ENCODE peak calls at places on chromosome 2, in four cellular contexts. T, M, I and X are unnamed samples.

GRCh38 chr2:241788572-241788971 is 11.9 kb downstream of the GAL3ST2 start:
- DNase-seq in T (no peak), M (peak; percentile 3), I (no peak), X (peak; percentile 34)

GRCh38 chr2:162174778-162175177 is 22.7 kb upstream of the GCG start:
- DNase-seq in T (no peak), M (no peak), I (no peak), X (no peak)

GRCh38 chr2:152466925-152467676 is 132.1 kb downstream of the FMNL2 start:
- DNase-seq in T (no peak), M (peak; percentile 39), I (no peak), X (peak; percentile 67)

GRCh38 chr2:231521443-231521842 is 8.8 kb downstream of the NMUR1 start:
- DNase-seq in T (no peak), M (no peak), I (no peak), X (no peak)

GRCh38 chr2:237222178-237222577 is 136.5 kb downstream of the COPS8 start:
- DNase-seq in T (no peak), M (no peak), I (no peak), X (no peak)

GRCh38 chr2:239814136-239814916 is 210.8 kb downstream of the NDUFA10 start:
- DNase-seq in T (no peak), M (no peak), I (no peak), X (no peak)

GRCh38 chr2:10580170-10580539 is 109.6 kb downstream of the NOL10 start:
- DNase-seq in T (no peak), M (no peak), I (no peak), X (no peak)

GRCh38 chr2:239728751-239729150 is 296.4 kb downstream of the NDUFA10 start:
- DNase-seq in T (no peak), M (no peak), I (no peak), X (no peak)

GRCh38 chr2:209566250-209566649 is 142.4 kb downstream of the MAP2 start:
- DNase-seq in T (peak; percentile 27), M (no peak), I (no peak), X (no peak)

GRCh38 chr2:151344906-151345305 is 12.5 kb upstream of the TNFAIP6 start:
- DNase-seq in T (no peak), M (no peak), I (no peak), X (no peak)

GRCh38 chr2:233414777-233415570 is 60.7 kb downstream of the DGKD start:
- DNase-seq in T (no peak), M (no peak), I (no peak), X (no peak)

GRCh38 chr2:240396623-240397541 is 38.6 kb upstream of the GPC1 start:
- DNase-seq in T (no peak), M (no peak), I (no peak), X (no peak)

GRCh38 chr2:144426981-144427479 is 92.9 kb downstream of the ZEB2 start:
- DNase-seq in T (no peak), M (no peak), I (no peak), X (no peak)

GRCh38 chr2:230570987-230571386 is 141.7 kb upstream of the CAB39 start:
- DNase-seq in T (no peak), M (no peak), I (no peak), X (no peak)

GRCh38 chr2:85648619-85649018 is 19.4 kb downstream of the SFTPB start:
- DNase-seq in T (no peak), M (no peak), I (no peak), X (no peak)

GRCh38 chr2:17688600-17688999 is 65.0 kb downstream of the SMC6 start:
- DNase-seq in T (no peak), M (no peak), I (no peak), X (no peak)

GRCh38 chr2:43265006-43265770 is 38.8 kb upstream of the ZFP36L2 start:
- DNase-seq in T (no peak), M (no peak), I (no peak), X (no peak)

GRCh38 chr2:70984576-70985282 is 6.3 kb downstream of the ANKRD53 start:
- DNase-seq in T (no peak), M (peak; percentile 82), I (no peak), X (peak; percentile 89)